ENCODE peak calls at places on chromosomes 6 and 20, in seven cellular contexts. O is H1, Q is psoas muscle, S is T1000, P is cardiac muscle cell, U is glutamatergic neuron, Y is AG10803. W is an unnamed sample.

GRCh38 chr20:51338692-51339440 is 203.7 kb downstream of the NFATC2 start:
- DNase-seq in O (no peak), Q (no peak), S (no peak), P (peak; percentile 76), U (no peak), Y (no peak), W (no peak)

GRCh38 chr6:85537055-85537494 is 56.6 kb downstream of the SNX14 start:
- DNase-seq in O (no peak), Q (no peak), S (no peak), P (peak; percentile 14), U (no peak), Y (peak; percentile 20), W (no peak)

GRCh38 chr20:17518339-17519052 is 12.7 kb downstream of the BFSP1 start:
- DNase-seq in O (peak; percentile 63), Q (no peak), S (no peak), P (no peak), U (peak; percentile 66), Y (no peak), W (no peak)

GRCh38 chr20:4563534-4563933 is 158.2 kb upstream of the PRND start:
- DNase-seq in O (peak; percentile 53), Q (no peak), S (peak; percentile 47), P (peak; percentile 84), U (no peak), Y (peak; percentile 75), W (no peak)

GRCh38 chr6:53111865-53112264 is 36.8 kb downstream of the GCM1 start:
- DNase-seq in O (no peak), Q (no peak), S (no peak), P (no peak), U (no peak), Y (no peak), W (no peak)

GRCh38 chr6:32796848-32797776 is 19.7 kb downstream of the HLA-DOB start:
- DNase-seq in O (peak; percentile 97), Q (peak; percentile 81), S (peak; percentile 69), P (peak; percentile 75), U (peak; percentile 81), Y (peak; percentile 53), W (no peak)

GRCh38 chr20:37573626-37574198 is 46.0 kb upstream of the BLCAP start:
- DNase-seq in O (no peak), Q (no peak), S (no peak), P (no peak), U (no peak), Y (no peak), W (no peak)

GRCh38 chr6:44785123-44785522 is 397.6 kb downstream of the CDC5L start:
- DNase-seq in O (no peak), Q (no peak), S (no peak), P (no peak), U (no peak), Y (no peak), W (no peak)

GRCh38 chr6:137705166-137706064 is 161.6 kb upstream of the TNFAIP3 start:
- DNase-seq in O (peak; percentile 85), Q (peak; percentile 64), S (peak; percentile 34), P (peak; percentile 78), U (peak; percentile 76), Y (peak; percentile 48), W (no peak)

GRCh38 chr6:74892091-74892490 is 313.8 kb downstream of the COL12A1 start:
- DNase-seq in O (no peak), Q (no peak), S (no peak), P (no peak), U (no peak), Y (no peak), W (no peak)

GRCh38 chr6:49030621-49031020 is 432.4 kb downstream of the MMUT start:
- DNase-seq in O (no peak), Q (no peak), S (no peak), P (peak; percentile 10), U (no peak), Y (no peak), W (no peak)

GRCh38 chr6:140321891-140322290 is 947.4 kb upstream of the CITED2 start:
- DNase-seq in O (no peak), Q (no peak), S (no peak), P (no peak), U (no peak), Y (no peak), W (no peak)

GRCh38 chr6:100455230-100456124 is 9.2 kb downstream of the SIM1 start:
- DNase-seq in O (peak; percentile 69), Q (peak; percentile 64), S (no peak), P (no peak), U (peak; percentile 45), Y (no peak), W (no peak)

GRCh38 chr20:43583982-43584432 is 6.7 kb upstream of the IFT52 start:
- DNase-seq in O (no peak), Q (no peak), S (peak; percentile 69), P (peak; percentile 99), U (no peak), Y (peak; percentile 99), W (no peak)

W was measured in NCI-H1436 treated with DMSO at 0.1 percent for 48 hours.